ENCODE peak calls at places on chromosomes 4 and X, in eight cellular contexts. O is upper lobe of right lung, K is type B pancreatic cell, R is HFF-Myc, S is neural crest cell, A is choroid plexus epithelial cell, G is GM10248, I is fibroblast of lung. T is an unnamed sample.

GRCh38 chr4:1321946-1322650 is 24.9 kb upstream of the UVSSA start:
- DNase-seq in O (no peak), K (no peak), R (no peak), S (no peak), A (no peak), G (no peak), I (no peak), T (no peak)

GRCh38 chrX:107721318-107721717 is 54.3 kb downstream of the TSC22D3 start:
- DNase-seq in O (no peak), K (no peak), R (no peak), S (no peak), A (no peak), G (peak), I (no peak), T (no peak)

GRCh38 chr4:77021614-77022089 is 54.1 kb downstream of the CCNI start:
- DNase-seq in O (no peak), K (no peak), R (no peak), S (no peak), A (peak), G (no peak), I (peak), T (no peak)

GRCh38 chrX:97806238-97806637 is 922.5 kb downstream of the RPA4 start:
- DNase-seq in O (no peak), K (no peak), R (no peak), S (no peak), A (no peak), G (no peak), I (peak), T (no peak)

GRCh38 chr4:77075869-77076801 is at the start of gene CCNI:
- DNase-seq in O (peak), K (peak), R (peak), S (peak), A (peak), G (peak), I (peak), T (peak)

GRCh38 chr4:183588169-183588675 is 70.8 kb downstream of the RWDD4 start:
- DNase-seq in O (no peak), K (no peak), R (no peak), S (no peak), A (peak), G (no peak), I (peak), T (no peak)

GRCh38 chrX:5632887-5633286 is 595.8 kb downstream of the NLGN4X start:
- DNase-seq in O (no peak), K (no peak), R (no peak), S (no peak), A (no peak), G (no peak), I (no peak), T (no peak)

GRCh38 chr4:112099701-112100289 is 45.5 kb upstream of the FAM241A start:
- DNase-seq in O (no peak), K (no peak), R (no peak), S (no peak), A (peak), G (peak), I (peak), T (no peak)

GRCh38 chr4:176969011-176969410 is 176.3 kb upstream of the VEGFC start:
- DNase-seq in O (no peak), K (no peak), R (no peak), S (no peak), A (no peak), G (no peak), I (no peak), T (no peak)

GRCh38 chr4:84848432-84848831 is 118.1 kb downstream of the WDFY3 start:
- DNase-seq in O (no peak), K (no peak), R (no peak), S (no peak), A (no peak), G (no peak), I (no peak), T (no peak)

GRCh38 chrX:96684339-96685204 is at the start of gene DIAPH2:
- DNase-seq in O (peak), K (peak), R (no peak), S (peak), A (peak), G (peak), I (peak), T (peak)
- TF ChIP-seq CTCF in O (peak), K (peak), R (no peak), S (peak), A (peak), G (no peak), I (no peak), T (no peak)

DNA sequence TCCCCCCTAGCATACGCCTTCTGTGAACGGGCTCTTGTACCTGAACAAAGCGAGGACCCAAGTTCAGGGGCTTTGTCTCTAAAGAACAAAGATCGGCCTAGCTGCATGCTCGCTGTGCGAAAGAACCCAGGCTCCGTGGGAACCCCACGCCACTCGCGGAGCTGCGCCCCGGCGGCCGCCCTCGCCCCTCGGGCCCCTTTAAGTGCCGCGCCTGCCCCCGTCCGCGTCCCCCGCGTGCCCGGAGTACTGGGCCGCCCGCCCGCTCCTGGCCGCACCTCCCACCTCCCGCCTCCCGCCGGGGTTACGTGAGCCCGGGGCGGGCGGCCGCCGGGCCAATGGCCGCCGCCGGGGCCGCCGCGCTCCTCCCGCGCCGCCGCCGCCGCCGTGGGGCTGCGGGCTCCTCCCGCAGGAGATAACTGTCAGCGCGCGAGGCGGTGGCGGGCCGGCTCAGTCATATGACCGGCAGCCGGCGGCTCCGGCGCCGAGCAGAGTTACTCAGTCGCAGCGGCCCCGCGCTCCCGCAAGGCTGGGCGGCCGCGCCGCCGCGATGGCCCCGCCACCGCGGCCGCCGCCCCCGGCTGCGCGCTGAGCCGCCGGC is at the start of gene FNIP2:
- DNase-seq in O (peak), K (peak), R (no peak), S (peak), A (peak), G (peak), I (peak), T (peak)
- TF ChIP-seq CTCF in O (no peak), K (no peak), R (no peak), S (no peak), A (no peak), G (no peak), I (no peak), T (no peak)

GRCh38 chr4:7324651-7325121 is 110.0 kb downstream of the PSAPL1 start:
- DNase-seq in O (no peak), K (no peak), R (no peak), S (no peak), A (no peak), G (no peak), I (no peak), T (no peak)

GRCh38 chr4:7325541-7325940 is 109.2 kb downstream of the PSAPL1 start:
- DNase-seq in O (no peak), K (no peak), R (no peak), S (no peak), A (no peak), G (no peak), I (no peak), T (no peak)

GRCh38 chr4:7323461-7323871 is 111.3 kb downstream of the PSAPL1 start:
- DNase-seq in O (no peak), K (no peak), R (no peak), S (no peak), A (no peak), G (no peak), I (no peak), T (no peak)

GRCh38 chr4:7322166-7322991 is 112.4 kb downstream of the PSAPL1 start:
- DNase-seq in O (no peak), K (no peak), R (no peak), S (no peak), A (peak), G (no peak), I (peak), T (no peak)

GRCh38 chr4:7323872-7324650 is 110.7 kb downstream of the PSAPL1 start:
- DNase-seq in O (no peak), K (no peak), R (no peak), S (no peak), A (no peak), G (no peak), I (no peak), T (no peak)
- TF ChIP-seq CTCF in O (no peak), K (no peak), R (no peak), S (no peak), A (peak), G (no peak), I (no peak), T (no peak)

GRCh38 chr4:150010525-150011126 is 67.6 kb upstream of the DCLK2 start:
- DNase-seq in O (no peak), K (no peak), R (peak), S (peak), A (peak), G (peak), I (peak), T (no peak)
- TF ChIP-seq CTCF in O (peak), K (peak), R (peak), S (peak), A (peak), G (peak), I (peak), T (peak)

DNA sequence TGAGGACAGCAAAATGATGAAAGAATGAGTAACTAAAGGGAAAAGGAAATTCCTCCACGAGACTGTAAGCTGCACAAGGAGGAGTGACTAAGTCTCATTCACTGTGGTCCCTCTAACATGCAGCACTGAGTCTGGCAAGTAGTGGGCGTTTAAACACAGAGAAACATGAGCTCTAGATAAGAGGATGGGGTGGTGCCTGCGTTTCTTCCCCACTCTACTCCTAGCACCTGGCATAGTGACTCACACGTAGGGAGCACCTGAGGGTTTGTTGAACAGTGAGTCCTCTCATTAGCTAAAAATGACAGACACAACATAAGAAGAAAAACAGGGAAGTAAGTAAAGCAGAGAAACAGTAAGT is 105.8 kb upstream of the CBR4 start:
- DNase-seq in O (no peak), K (no peak), R (peak), S (no peak), A (peak), G (no peak), I (peak), T (no peak)
- TF ChIP-seq CTCF in O (no peak), K (no peak), R (peak), S (no peak), A (peak), G (no peak), I (peak), T (peak)

DNA sequence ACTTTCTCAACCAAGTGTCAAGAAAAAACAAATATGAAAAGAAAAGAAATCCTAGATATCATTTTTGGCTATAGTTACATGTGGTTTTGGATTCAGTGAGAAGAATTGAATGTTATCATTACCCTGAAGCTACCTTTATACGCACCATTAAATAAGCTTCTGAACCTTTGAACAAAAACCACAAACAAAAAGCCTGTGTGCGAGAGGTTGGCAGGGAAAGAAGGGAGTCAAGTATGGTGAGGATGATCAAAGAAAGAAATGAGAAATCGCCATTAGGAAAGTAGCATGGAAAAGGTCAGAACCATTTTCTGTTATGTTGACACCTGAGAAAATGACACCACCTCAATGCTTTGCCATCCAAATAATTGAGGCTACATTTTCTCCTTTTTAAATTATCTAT is 1.2 kb upstream of the SLC7A11 start:
- DNase-seq in O (no peak), K (no peak), R (no peak), S (no peak), A (no peak), G (no peak), I (no peak), T (no peak)
- TF ChIP-seq CTCF in O (no peak), K (no peak), R (no peak), S (no peak), A (no peak), G (no peak), I (no peak), T (no peak)

GRCh38 chr4:83771113-83771705 is 235.3 kb downstream of the GPAT3 start:
- DNase-seq in O (no peak), K (no peak), R (peak), S (peak), A (peak), G (peak), I (peak), T (no peak)
- TF ChIP-seq CTCF in O (peak), K (peak), R (peak), S (peak), A (peak), G (peak), I (peak), T (peak)